ENCODE peak calls at places on chromosomes 7 and 10, in four cellular contexts. E, Y, D and C are unnamed samples.

GRCh38 chr7:22569586-22570321 is 69.8 kb upstream of the STEAP1B start:
- DNase-seq in D (no peak), E (no peak), Y (peak), C (no peak)

GRCh38 chr7:135913404-135913803 is 63.8 kb downstream of the MTPN start:
- DNase-seq in D (no peak), Y (no peak), E (no peak), C (no peak)

GRCh38 chr7:75688200-75689136 is 50.3 kb downstream of the HIP1 start:
- DNase-seq in D (no peak), E (no peak), Y (no peak), C (no peak)

GRCh38 chr10:76433161-76434005 is 1002.0 kb downstream of the LRMDA start:
- DNase-seq in D (no peak), E (peak), Y (no peak), C (no peak)

GRCh38 chr7:92608380-92609322 is 18.5 kb upstream of the FAM133B start:
- DNase-seq in D (no peak), Y (no peak), E (peak), C (no peak)

GRCh38 chr10:92857904-92858514 is 9.7 kb downstream of the EXOC6 start:
- DNase-seq in D (no peak), Y (no peak), E (no peak), C (no peak)

GRCh38 chr10:93999401-93999851 is 5.7 kb downstream of the PLCE1 start:
- DNase-seq in D (peak), E (no peak), Y (peak), C (no peak)

GRCh38 chr7:22853674-22854157 is 31.1 kb upstream of the TOMM7 start:
- DNase-seq in E (no peak), Y (peak), D (peak), C (peak)

GRCh38 chr10:115950320-115950719 is 322.7 kb downstream of the GFRA1 start:
- DNase-seq in D (no peak), Y (no peak), E (no peak), C (no peak)

GRCh38 chr7:155864991-155865690 is 52.9 kb upstream of the SHH start:
- DNase-seq in E (no peak), Y (no peak), D (no peak), C (no peak)

GRCh38 chr10:104334965-104335650 is 3.2 kb downstream of the ITPRIP start:
- DNase-seq in Y (no peak), E (no peak), D (no peak), C (no peak)

GRCh38 chr7:79722217-79722616 is 268.8 kb upstream of the MAGI2 start:
- DNase-seq in D (no peak), E (no peak), Y (no peak), C (no peak)

GRCh38 chr7:138186951-138187351 is 110.7 kb downstream of the AKR1D1 start:
- DNase-seq in Y (no peak), E (no peak), D (no peak), C (no peak)

GRCh38 chr7:138701312-138701923 is at the start of gene SVOPL:
- DNase-seq in Y (no peak), D (no peak), E (no peak), C (no peak)

GRCh38 chr7:68904635-68905034 is 693.6 kb upstream of the AUTS2 start:
- DNase-seq in D (no peak), Y (no peak), E (no peak), C (no peak)

GRCh38 chr7:36670585-36671431 is 53.5 kb downstream of the AOAH start:
- DNase-seq in E (peak), D (no peak), Y (no peak), C (peak)

GRCh38 chr10:126904807-126905686 is at the start of gene DOCK1:
- DNase-seq in D (peak), E (peak), Y (peak), C (no peak)

DNA sequence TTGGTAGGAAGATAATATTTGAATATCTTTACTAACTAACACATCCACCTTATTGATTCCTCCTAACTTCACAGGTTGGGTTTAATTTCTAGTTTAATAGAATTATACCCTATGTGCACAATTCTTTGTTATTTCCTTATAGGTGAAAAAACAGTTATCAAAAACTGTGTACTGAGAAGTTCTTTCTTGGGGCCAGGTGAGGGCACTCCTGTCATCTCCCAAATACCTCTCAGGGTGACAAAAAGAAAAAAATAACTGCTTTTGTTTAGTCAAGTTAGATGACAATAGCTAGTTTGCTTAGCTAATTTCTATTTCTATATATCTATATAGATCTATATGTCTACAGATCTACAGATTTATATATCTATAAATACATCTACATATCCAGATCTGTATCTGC is 10.1 kb downstream of the FZD8 start:
- DNase-seq in Y (no peak), E (no peak), D (no peak), C (no peak)
- H3K4me3 ChIP-seq in Y (no peak), E (no peak), D (no peak), C (no peak)

DNA sequence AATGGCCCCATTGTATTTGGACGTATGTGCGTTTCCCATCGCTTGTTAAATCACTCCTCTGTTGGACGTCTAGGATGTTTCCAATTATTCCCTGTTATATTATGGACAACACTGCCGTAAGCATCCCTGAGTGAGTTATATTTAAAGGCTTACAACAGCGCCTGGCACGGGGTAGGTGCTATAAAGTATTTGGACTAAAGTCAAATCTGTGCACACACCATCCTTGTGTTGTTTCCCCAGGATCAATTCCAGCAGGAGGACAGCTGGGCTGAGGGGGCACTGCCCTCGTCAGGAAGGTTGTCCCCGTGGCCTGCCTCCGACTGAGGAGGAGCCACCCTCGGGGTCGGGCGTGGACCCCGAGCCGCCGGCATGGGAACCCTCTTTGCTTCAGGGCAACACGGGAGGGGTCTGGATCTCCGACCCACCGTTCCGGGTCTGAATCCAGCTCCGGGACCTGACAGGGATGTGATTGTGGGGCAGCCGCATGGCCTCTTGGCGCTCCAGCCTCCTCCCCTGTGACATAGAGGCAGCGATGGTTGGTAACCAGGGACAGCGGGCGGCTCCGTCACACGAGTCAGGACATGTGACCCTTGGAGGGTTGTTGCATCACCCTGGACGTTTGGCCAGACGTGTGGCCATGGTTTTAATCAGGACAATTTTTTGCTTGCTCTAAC is 1.5 kb upstream of the JAKMIP3 start:
- DNase-seq in Y (peak), E (no peak), D (no peak), C (no peak)
- H3K4me3 ChIP-seq in Y (no peak), E (no peak), D (no peak), C (no peak)

GRCh38 chr10:62069452-62070191 is 168.1 kb downstream of the ARID5B start:
- DNase-seq in E (no peak), Y (no peak), D (no peak), C (no peak)
- H3K4me3 ChIP-seq in E (no peak), Y (no peak), D (no peak), C (no peak)

GRCh38 chr7:39085189-39085588 is 107.5 kb downstream of the POU6F2 start:
- DNase-seq in Y (no peak), D (no peak), E (no peak), C (no peak)
- H3K4me3 ChIP-seq in Y (peak), D (peak), E (no peak), C (no peak)